ENCODE peak calls at places on chromosomes 12 and 14, in five cellular contexts. C is activated B cell treated with CpG ODN at 0.5 μM for 24 hours; A is CD8-positive, alpha-beta T cell; M is PC-3; I is adrenal gland. J is an unnamed sample.

GRCh38 chr12:89370850-89371249 is 18.5 kb upstream of the DUSP6 start:
- DNase-seq in C (no peak), A (no peak), M (peak), I (no peak), J (no peak)

GRCh38 chr14:34568803-34569202 is 29.3 kb upstream of the EAPP start:
- DNase-seq in C (no peak), A (no peak), M (no peak), I (no peak), J (no peak)

GRCh38 chr12:53063708-53064612 is 14.1 kb downstream of the TNS2 start:
- DNase-seq in C (no peak), A (no peak), M (no peak), I (peak), J (no peak)

GRCh38 chr12:113609692-113610469 is 138.2 kb upstream of the LHX5 start:
- DNase-seq in C (no peak), A (no peak), M (no peak), I (no peak), J (no peak)

GRCh38 chr14:76954791-76955190 is 73.7 kb downstream of the IRF2BPL start:
- DNase-seq in C (no peak), A (no peak), M (no peak), I (no peak), J (no peak)

GRCh38 chr14:64906022-64906421 is 8.2 kb upstream of the CHURC1 start:
- DNase-seq in C (no peak), A (no peak), M (no peak), I (no peak), J (no peak)

GRCh38 chr14:104739546-104740516 is 13.1 kb upstream of the SIVA1 start:
- DNase-seq in C (no peak), A (no peak), M (no peak), I (no peak), J (no peak)

GRCh38 chr12:118050972-118051910 is 9.7 kb downstream of the WSB2 start:
- DNase-seq in C (no peak), A (no peak), M (no peak), I (no peak), J (no peak)

GRCh38 chr12:24960222-24960855 is 11.4 kb upstream of the BCAT1 start:
- DNase-seq in C (no peak), A (no peak), M (peak), I (peak), J (peak)

GRCh38 chr12:119195256-119195655 is 16.5 kb downstream of the HSPB8 start:
- DNase-seq in C (no peak), A (no peak), M (no peak), I (no peak), J (no peak)

GRCh38 chr14:103716091-103716801 is 636 bp downstream of the ZFYVE21 start:
- DNase-seq in C (no peak), A (no peak), M (no peak), I (peak), J (peak)

GRCh38 chr14:72682188-72682587 is 211.7 kb downstream of the DPF3 start:
- DNase-seq in C (no peak), A (no peak), M (peak), I (no peak), J (no peak)

GRCh38 chr14:71659165-71659564 is 273.1 kb upstream of the RGS6 start:
- DNase-seq in C (no peak), A (no peak), M (peak), I (peak), J (no peak)

GRCh38 chr12:101924647-101925046 is 47.3 kb downstream of the DRAM1 start:
- DNase-seq in C (no peak), A (no peak), M (peak), I (no peak), J (no peak)

GRCh38 chr12:124917135-124917840 is 2.8 kb upstream of the UBC start:
- DNase-seq in C (peak), A (peak), M (peak), I (peak), J (peak)

GRCh38 chr12:2084553-2085296 is 31.9 kb downstream of the CACNA1C start:
- DNase-seq in C (no peak), A (no peak), M (peak), I (peak), J (no peak)

DNA sequence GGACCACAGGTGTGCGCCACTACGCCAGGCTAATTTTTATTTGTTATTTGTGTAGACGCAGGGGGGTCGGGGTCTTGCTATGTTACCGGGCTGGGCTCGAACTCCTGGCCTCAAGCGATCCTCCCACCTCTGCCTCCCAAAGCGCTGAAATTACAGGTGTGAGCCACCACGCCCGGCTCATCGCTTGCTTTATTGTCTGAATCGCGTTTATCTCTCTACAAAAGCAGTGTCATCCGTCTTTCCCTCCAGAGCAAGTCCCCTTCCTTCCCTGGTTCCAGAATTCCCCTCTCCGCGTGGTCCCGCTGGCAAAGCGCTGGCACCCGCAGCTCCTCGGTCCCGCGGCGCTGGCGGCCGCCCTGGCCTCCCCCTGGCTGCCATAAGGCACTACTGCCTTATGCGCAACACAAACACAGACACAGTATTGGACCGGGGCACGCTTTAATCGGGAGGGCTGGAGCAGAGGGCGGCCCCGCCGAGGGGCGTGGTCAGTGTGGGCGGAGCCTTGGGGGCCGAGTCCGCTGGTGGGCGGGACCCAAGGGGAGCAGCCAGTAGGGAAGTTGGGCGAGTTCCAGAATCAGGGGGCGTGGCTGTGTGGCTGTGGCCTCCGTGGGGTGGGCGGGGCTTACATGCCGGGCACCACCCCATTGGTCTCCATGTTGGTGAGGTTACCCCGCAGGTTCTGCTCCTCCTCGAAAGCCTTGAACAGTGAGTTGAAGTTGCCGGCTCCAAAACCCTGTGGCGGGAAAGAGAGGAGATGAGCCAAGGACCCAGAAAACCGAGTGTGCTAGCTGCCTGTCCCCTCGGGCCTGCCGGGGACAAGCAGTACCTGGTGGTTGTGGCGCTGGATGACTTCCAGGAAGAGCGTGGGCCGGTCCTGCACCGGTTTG is 19.3 kb downstream of the HPD start:
- DNase-seq in C (peak), A (peak), M (peak), I (peak), J (peak)
- TF ChIP-seq CTCF in C (no peak), A (peak), M (no peak), I (peak), J (peak)

DNA sequence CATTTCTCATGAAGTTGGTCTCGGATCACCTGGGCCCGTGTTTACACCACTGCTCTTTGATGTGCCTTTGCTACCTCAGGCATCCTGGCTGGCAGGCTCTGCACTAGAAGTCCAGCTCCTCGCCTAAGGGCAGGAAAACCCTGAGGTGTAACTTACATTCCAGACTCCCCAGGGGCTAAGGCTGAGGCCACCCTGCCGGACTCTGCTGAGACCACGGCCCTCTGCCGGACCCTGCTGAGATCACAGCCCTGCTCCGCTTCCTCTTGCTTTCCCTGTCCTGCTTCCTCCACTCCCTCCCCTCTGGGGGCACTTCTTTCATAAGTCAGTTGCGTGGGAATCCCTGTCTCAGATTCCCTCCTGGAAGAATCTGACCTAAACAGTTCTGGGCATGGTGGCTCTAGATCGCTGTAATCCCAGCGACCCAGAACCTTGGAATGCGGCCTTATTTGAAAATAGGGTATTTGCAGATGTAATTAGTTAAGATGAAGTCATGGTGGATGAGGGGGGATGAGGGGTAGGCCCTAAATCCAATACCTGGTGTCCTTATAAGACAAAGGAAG is 17.2 kb downstream of the RILPL1 start:
- DNase-seq in C (no peak), A (no peak), M (no peak), I (no peak), J (peak)
- TF ChIP-seq CTCF in C (no peak), A (no peak), M (no peak), I (no peak), J (no peak)

GRCh38 chr14:55416866-55417265 is 5.2 kb upstream of the ATG14 start:
- DNase-seq in C (no peak), A (no peak), M (peak), I (no peak), J (peak)
- TF ChIP-seq CTCF in C (no peak), A (peak), M (peak), I (peak), J (peak)

GRCh38 chr14:39581474-39581873 is 149.2 kb upstream of the FBXO33 start:
- DNase-seq in C (no peak), A (no peak), M (peak), I (no peak), J (no peak)
- TF ChIP-seq CTCF in C (no peak), A (peak), M (peak), I (no peak), J (no peak)

GRCh38 chr12:123269395-123269892 is 2.2 kb downstream of the CDK2AP1 start:
- DNase-seq in C (peak), A (no peak), M (no peak), I (peak), J (peak)
- TF ChIP-seq CTCF in C (no peak), A (no peak), M (no peak), I (peak), J (no peak)